ENCODE peak calls at places on chromosomes 5 and 9, in ten cellular contexts. I, V, O, U, L, F, P, H, N and Z are unnamed samples.

GRCh38 chr9:89008346-89009048 is 17.2 kb downstream of the S1PR3 start:
- DNase-seq in V (no peak), P (no peak), O (no peak), U (no peak), L (no peak), I (no peak), H (no peak), N (no peak), F (no peak), Z (no peak)

GRCh38 chr9:87849144-87849741 is 33.4 kb upstream of the SPATA31E1 start:
- DNase-seq in F (no peak), O (no peak), I (no peak), U (no peak), H (no peak), P (no peak), N (no peak), V (no peak), L (no peak), Z (no peak)

GRCh38 chr9:114988962-114989599 is 58.7 kb upstream of the TNFSF8 start:
- DNase-seq in O (peak; percentile 48), H (no peak), F (no peak), I (no peak), L (no peak), P (no peak), N (no peak), V (no peak), U (no peak), Z (no peak)

GRCh38 chr5:73027361-73027760 is 71.5 kb downstream of the FCHO2 start:
- DNase-seq in L (no peak), H (no peak), N (no peak), P (no peak), U (no peak), I (no peak), O (no peak), V (no peak), F (no peak), Z (no peak)

GRCh38 chr5:115815693-115816225 is 700 bp downstream of the CDO1 start:
- DNase-seq in H (no peak), O (peak; percentile 34), N (no peak), L (peak; percentile 11), V (no peak), I (no peak), P (no peak), U (no peak), F (peak; percentile 39), Z (no peak)

GRCh38 chr9:107348836-107349235 is 65.8 kb downstream of the RAD23B start:
- DNase-seq in H (no peak), O (no peak), I (no peak), U (no peak), V (no peak), F (no peak), L (no peak), N (no peak), P (no peak), Z (no peak)

GRCh38 chr5:10555134-10555733 is 8.6 kb upstream of the ANKRD33B start:
- DNase-seq in V (peak; percentile 31), N (no peak), L (no peak), P (no peak), U (peak; percentile 91), F (no peak), H (peak; percentile 90), I (peak; percentile 39), O (peak; percentile 59), Z (no peak)

GRCh38 chr9:76181020-76181641 is 213.1 kb downstream of the RFK start:
- DNase-seq in O (peak; percentile 34), P (no peak), I (no peak), F (no peak), U (peak; percentile 74), L (no peak), V (peak; percentile 34), N (no peak), H (no peak), Z (no peak)

GRCh38 chr5:79507251-79508205 is 6.4 kb downstream of the HOMER1 start:
- DNase-seq in O (no peak), U (no peak), L (no peak), N (no peak), P (no peak), H (no peak), F (no peak), V (no peak), I (no peak), Z (no peak)

GRCh38 chr5:67879619-67880357 is 335.8 kb upstream of the PIK3R1 start:
- DNase-seq in O (peak; percentile 60), I (no peak), H (no peak), N (no peak), U (no peak), L (no peak), P (no peak), V (peak; percentile 24), F (no peak), Z (no peak)

GRCh38 chr5:35785601-35786085 is 71.0 kb upstream of the IL7R start:
- DNase-seq in N (no peak), L (no peak), V (no peak), F (no peak), U (no peak), H (no peak), I (no peak), O (no peak), P (no peak), Z (no peak)

GRCh38 chr5:35788724-35789123 is 68.0 kb upstream of the IL7R start:
- DNase-seq in N (no peak), V (no peak), P (no peak), H (no peak), F (no peak), I (no peak), L (no peak), U (no peak), O (no peak), Z (no peak)

GRCh38 chr5:35794688-35795375 is 61.9 kb upstream of the IL7R start:
- DNase-seq in H (no peak), I (no peak), F (no peak), U (no peak), V (no peak), N (no peak), L (no peak), O (no peak), P (no peak), Z (no peak)

GRCh38 chr5:35790462-35790822 is 66.2 kb upstream of the IL7R start:
- DNase-seq in I (no peak), P (no peak), U (no peak), L (no peak), V (no peak), O (no peak), N (no peak), F (no peak), H (no peak), Z (no peak)

GRCh38 chr5:35789732-35790461 is 66.8 kb upstream of the IL7R start:
- DNase-seq in L (no peak), F (no peak), U (no peak), O (no peak), V (no peak), P (no peak), I (no peak), N (no peak), H (peak; percentile 57), Z (no peak)
- TF ChIP-seq CTCF in L (no peak), F (no peak), U (no peak), O (no peak), V (no peak), P (no peak), I (no peak), N (no peak), H (no peak), Z (no peak)

DNA sequence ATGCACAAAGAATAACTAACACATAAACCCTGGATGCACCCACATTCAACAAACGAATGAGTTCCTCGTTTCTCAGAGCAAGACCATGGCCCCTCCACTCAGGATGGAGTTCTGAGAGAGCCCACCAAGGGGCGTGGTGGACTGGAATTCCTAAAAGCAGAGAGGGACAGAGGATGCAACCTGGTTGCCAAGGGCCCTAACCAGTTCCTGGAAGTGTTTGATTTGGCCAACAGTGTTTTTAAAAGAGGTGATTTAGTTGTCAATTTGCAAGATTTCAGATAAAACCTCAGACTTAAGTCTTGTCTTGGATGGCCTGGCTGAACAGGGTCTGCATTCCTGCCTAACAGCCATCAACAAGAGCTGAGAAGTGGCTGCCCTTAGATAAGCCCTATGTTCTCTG is 34.4 kb downstream of the GLRA1 start:
- DNase-seq in U (no peak), N (no peak), L (no peak), P (no peak), F (no peak), H (no peak), V (no peak), I (no peak), O (no peak), Z (no peak)
- TF ChIP-seq CTCF in U (no peak), N (peak; percentile 27), L (no peak), P (no peak), F (no peak), H (no peak), V (no peak), I (peak; percentile 13), O (no peak), Z (no peak)

DNA sequence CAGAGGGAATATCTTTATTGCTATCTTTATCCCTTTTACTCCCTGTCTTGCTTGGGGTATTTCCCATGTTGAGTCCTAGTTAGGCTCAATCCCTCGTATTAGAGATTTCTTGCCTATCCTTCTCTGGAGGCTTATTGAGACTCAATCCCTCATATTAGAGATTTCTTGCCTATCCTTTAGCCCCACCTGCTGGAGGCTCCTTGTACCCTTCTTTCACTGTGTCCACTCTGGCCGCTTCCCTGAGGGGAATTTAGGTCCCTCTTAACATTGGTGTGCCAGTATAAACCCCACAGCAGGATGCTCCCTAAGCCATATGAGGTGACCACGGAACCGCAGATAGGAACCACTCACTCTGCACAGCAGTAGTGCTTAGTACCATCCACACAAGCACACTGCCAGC is 110.7 kb upstream of the MAMDC2 start:
- DNase-seq in F (peak; percentile 31), P (no peak), I (peak; percentile 60), N (no peak), V (peak; percentile 17), L (peak; percentile 40), H (peak; percentile 27), U (no peak), O (peak; percentile 43), Z (no peak)
- TF ChIP-seq CTCF in F (peak; percentile 16), P (no peak), I (peak; percentile 55), N (no peak), V (no peak), L (peak; percentile 10), H (peak; percentile 75), U (peak; percentile 26), O (peak; percentile 25), Z (no peak)

GRCh38 chr5:148395031-148395430 is 11.3 kb downstream of the FBXO38 start:
- DNase-seq in F (no peak), O (no peak), U (no peak), I (no peak), N (no peak), P (no peak), L (no peak), V (no peak), H (no peak), Z (no peak)

GRCh38 chr5:148401604-148402003 is 17.8 kb downstream of the FBXO38 start:
- DNase-seq in U (peak; percentile 48), V (no peak), I (peak; percentile 55), P (no peak), N (no peak), O (no peak), H (no peak), L (no peak), F (no peak), Z (no peak)

GRCh38 chr5:148394587-148395019 is 10.8 kb downstream of the FBXO38 start:
- DNase-seq in L (no peak), P (no peak), F (no peak), V (no peak), I (no peak), N (no peak), U (no peak), O (no peak), H (no peak), Z (no peak)

GRCh38 chr5:148398698-148399121 is 15.0 kb downstream of the FBXO38 start:
- DNase-seq in O (no peak), I (no peak), P (no peak), L (no peak), N (no peak), F (no peak), H (no peak), V (peak; percentile 14), U (no peak), Z (no peak)

GRCh38 chr5:148397968-148398595 is 14.3 kb downstream of the FBXO38 start:
- DNase-seq in L (peak; percentile 19), F (peak; percentile 61), H (no peak), V (peak; percentile 19), N (no peak), I (no peak), U (no peak), O (peak; percentile 35), P (no peak), Z (no peak)
- TF ChIP-seq CTCF in L (no peak), F (no peak), H (no peak), V (no peak), N (no peak), I (no peak), U (no peak), O (no peak), P (no peak), Z (no peak)